ENCODE peak calls at places on chromosomes 4 and X, in nine cellular contexts. D is effector memory CD8-positive, alpha-beta T cell; U is cardiac muscle cell; B is nucleus accumbens; Q is tibial artery; M is fibroblast of mammary gland; T is fibroblast of the aortic adventitia; E is caudate nucleus; F is stimulated activated naive CD8-positive, alpha-beta T cell treated with anti-CD3 and anti-CD28 coated beads, Interleukin-15, amount 100 ng/mL, for 72 hours. C is an unnamed sample.

GRCh38 chr4:113457886-113458285 is 303.7 kb downstream of the CAMK2D start:
- DNase-seq in D (no peak), U (no peak), B (no peak), Q (no peak), M (no peak), T (no peak), E (no peak), F (no peak), C (no peak)

GRCh38 chr4:1249731-1250526 is 999 bp upstream of the CTBP1 start:
- DNase-seq in D (peak), U (no peak), B (no peak), Q (peak), M (no peak), T (peak), E (no peak), F (peak), C (peak)

GRCh38 chrX:81304545-81304944 is 102.6 kb downstream of the SH3BGRL start:
- DNase-seq in D (no peak), U (no peak), B (no peak), Q (no peak), M (no peak), T (no peak), E (no peak), F (no peak), C (no peak)

GRCh38 chrX:154074199-154074598 is 23.3 kb downstream of the MECP2 start:
- DNase-seq in D (no peak), U (peak), B (no peak), Q (no peak), M (peak), T (peak), E (no peak), F (no peak), C (peak)

GRCh38 chr4:53055274-53055673 is 193.2 kb downstream of the RASL11B start:
- DNase-seq in D (no peak), U (no peak), B (no peak), Q (no peak), M (peak), T (peak), E (no peak), F (no peak), C (no peak)

GRCh38 chrX:1468250-1468772 is 15.6 kb upstream of the ASMTL start:
- DNase-seq in D (peak), U (no peak), B (no peak), Q (peak), M (peak), T (peak), E (no peak), F (peak), C (peak)

GRCh38 chrX:22095306-22095705 is 63.2 kb downstream of the PHEX start:
- DNase-seq in D (no peak), U (peak), B (no peak), Q (peak), M (peak), T (peak), E (no peak), F (no peak), C (peak)

GRCh38 chr4:107380836-107381438 is 339.1 kb downstream of the PAPSS1 start:
- DNase-seq in D (no peak), U (no peak), B (no peak), Q (no peak), M (peak), T (no peak), E (no peak), F (no peak), C (no peak)

GRCh38 chr4:113708250-113708649 is 53.3 kb downstream of the CAMK2D start:
- DNase-seq in D (no peak), U (no peak), B (no peak), Q (no peak), M (peak), T (no peak), E (no peak), F (no peak), C (no peak)

GRCh38 chr4:140252742-140253555 is 99.0 kb upstream of the MAML3 start:
- DNase-seq in D (peak), U (peak), B (no peak), Q (peak), M (peak), T (peak), E (peak), F (peak), C (peak)

GRCh38 chrX:5965406-5965805 is 263.3 kb downstream of the NLGN4X start:
- DNase-seq in D (no peak), U (peak), B (no peak), Q (no peak), M (no peak), T (no peak), E (no peak), F (no peak), C (no peak)

C was measured in sigmoid colon.